ENCODE peak calls at places on chromosomes 11 and 22, in seven cellular contexts. One of them, this sample, is unnamed.

GRCh38 chr11:111538407-111539114 is 2.0 kb upstream of the LAYN start:
- DNase-seq in NCI-H187: no peak
- DNase-seq in thoracic aorta: no peak
- DNase-seq in epithelial cell of esophagus: peak
- DNase-seq in germinal center: no peak
- DNase-seq in GOT3: no peak
- DNase-seq in activated naive CD8-positive, alpha-beta T cell treated with anti-CD3 and anti-CD28 coated beads, Interleukin-2, amount 50 U/mL, for 24 hours: no peak
- DNase-seq in this sample: no peak

GRCh38 chr11:60844870-60845221 is 2.9 kb downstream of the CCDC86 start:
- DNase-seq in NCI-H187: no peak
- DNase-seq in thoracic aorta: no peak
- DNase-seq in epithelial cell of esophagus: peak
- DNase-seq in germinal center: no peak
- DNase-seq in GOT3: no peak
- DNase-seq in activated naive CD8-positive, alpha-beta T cell treated with anti-CD3 and anti-CD28 coated beads, Interleukin-2, amount 50 U/mL, for 24 hours: no peak
- DNase-seq in this sample: no peak

GRCh38 chr11:26442131-26442530 is 110.2 kb downstream of the ANO3 start:
- DNase-seq in NCI-H187: no peak
- DNase-seq in thoracic aorta: no peak
- DNase-seq in epithelial cell of esophagus: peak
- DNase-seq in germinal center: no peak
- DNase-seq in GOT3: no peak
- DNase-seq in activated naive CD8-positive, alpha-beta T cell treated with anti-CD3 and anti-CD28 coated beads, Interleukin-2, amount 50 U/mL, for 24 hours: no peak
- DNase-seq in this sample: no peak

GRCh38 chr11:33622231-33622630 is 78.4 kb downstream of the C11orf91 start:
- DNase-seq in NCI-H187: no peak
- DNase-seq in thoracic aorta: no peak
- DNase-seq in epithelial cell of esophagus: no peak
- DNase-seq in germinal center: no peak
- DNase-seq in GOT3: no peak
- DNase-seq in activated naive CD8-positive, alpha-beta T cell treated with anti-CD3 and anti-CD28 coated beads, Interleukin-2, amount 50 U/mL, for 24 hours: no peak
- DNase-seq in this sample: no peak

GRCh38 chr22:29093501-29093921 is 20.7 kb downstream of the KREMEN1 start:
- DNase-seq in NCI-H187: no peak
- DNase-seq in thoracic aorta: no peak
- DNase-seq in epithelial cell of esophagus: no peak
- DNase-seq in germinal center: no peak
- DNase-seq in GOT3: no peak
- DNase-seq in activated naive CD8-positive, alpha-beta T cell treated with anti-CD3 and anti-CD28 coated beads, Interleukin-2, amount 50 U/mL, for 24 hours: no peak
- DNase-seq in this sample: no peak

GRCh38 chr11:765025-765801 is 12.1 kb downstream of the GATD1 start:
- DNase-seq in NCI-H187: no peak
- DNase-seq in thoracic aorta: no peak
- DNase-seq in epithelial cell of esophagus: peak
- DNase-seq in germinal center: peak
- DNase-seq in GOT3: no peak
- DNase-seq in activated naive CD8-positive, alpha-beta T cell treated with anti-CD3 and anti-CD28 coated beads, Interleukin-2, amount 50 U/mL, for 24 hours: peak
- DNase-seq in this sample: peak

GRCh38 chr22:37051629-37052385 is at the start of gene KCTD17:
- DNase-seq in NCI-H187: no peak
- DNase-seq in thoracic aorta: no peak
- DNase-seq in epithelial cell of esophagus: peak
- DNase-seq in germinal center: peak
- DNase-seq in GOT3: no peak
- DNase-seq in activated naive CD8-positive, alpha-beta T cell treated with anti-CD3 and anti-CD28 coated beads, Interleukin-2, amount 50 U/mL, for 24 hours: peak
- DNase-seq in this sample: peak

GRCh38 chr11:45021692-45022130 is 71.0 kb upstream of the TP53I11 start:
- DNase-seq in NCI-H187: no peak
- DNase-seq in thoracic aorta: peak
- DNase-seq in epithelial cell of esophagus: no peak
- DNase-seq in germinal center: no peak
- DNase-seq in GOT3: peak
- DNase-seq in activated naive CD8-positive, alpha-beta T cell treated with anti-CD3 and anti-CD28 coated beads, Interleukin-2, amount 50 U/mL, for 24 hours: no peak
- DNase-seq in this sample: no peak

GRCh38 chr11:11076276-11076675 is 218.4 kb upstream of the ZBED5 start:
- DNase-seq in NCI-H187: no peak
- DNase-seq in thoracic aorta: no peak
- DNase-seq in epithelial cell of esophagus: no peak
- DNase-seq in germinal center: no peak
- DNase-seq in GOT3: no peak
- DNase-seq in activated naive CD8-positive, alpha-beta T cell treated with anti-CD3 and anti-CD28 coated beads, Interleukin-2, amount 50 U/mL, for 24 hours: no peak
- DNase-seq in this sample: no peak

GRCh38 chr11:70913715-70914231 is 338.6 kb downstream of the SHANK2 start:
- DNase-seq in NCI-H187: peak
- DNase-seq in thoracic aorta: no peak
- DNase-seq in epithelial cell of esophagus: no peak
- DNase-seq in germinal center: no peak
- DNase-seq in GOT3: no peak
- DNase-seq in activated naive CD8-positive, alpha-beta T cell treated with anti-CD3 and anti-CD28 coated beads, Interleukin-2, amount 50 U/mL, for 24 hours: no peak
- DNase-seq in this sample: no peak

GRCh38 chr22:33605201-33605600 is 315.1 kb downstream of the LARGE1 start:
- DNase-seq in NCI-H187: no peak
- DNase-seq in thoracic aorta: no peak
- DNase-seq in epithelial cell of esophagus: no peak
- DNase-seq in germinal center: no peak
- DNase-seq in GOT3: no peak
- DNase-seq in activated naive CD8-positive, alpha-beta T cell treated with anti-CD3 and anti-CD28 coated beads, Interleukin-2, amount 50 U/mL, for 24 hours: no peak
- DNase-seq in this sample: no peak

GRCh38 chr11:110472858-110473257 is 43.1 kb downstream of the FDX1 start:
- DNase-seq in NCI-H187: no peak
- DNase-seq in thoracic aorta: no peak
- DNase-seq in epithelial cell of esophagus: peak
- DNase-seq in germinal center: no peak
- DNase-seq in GOT3: no peak
- DNase-seq in activated naive CD8-positive, alpha-beta T cell treated with anti-CD3 and anti-CD28 coated beads, Interleukin-2, amount 50 U/mL, for 24 hours: no peak
- DNase-seq in this sample: no peak

GRCh38 chr11:1570896-1571759 is 943 bp downstream of the DUSP8 start:
- DNase-seq in NCI-H187: no peak
- DNase-seq in thoracic aorta: no peak
- DNase-seq in epithelial cell of esophagus: no peak
- DNase-seq in germinal center: no peak
- DNase-seq in GOT3: no peak
- DNase-seq in activated naive CD8-positive, alpha-beta T cell treated with anti-CD3 and anti-CD28 coated beads, Interleukin-2, amount 50 U/mL, for 24 hours: no peak
- DNase-seq in this sample: no peak

GRCh38 chr22:20996598-20997535 is 5.1 kb downstream of the THAP7 start:
- DNase-seq in NCI-H187: no peak
- DNase-seq in thoracic aorta: no peak
- DNase-seq in epithelial cell of esophagus: no peak
- DNase-seq in germinal center: no peak
- DNase-seq in GOT3: no peak
- DNase-seq in activated naive CD8-positive, alpha-beta T cell treated with anti-CD3 and anti-CD28 coated beads, Interleukin-2, amount 50 U/mL, for 24 hours: no peak
- DNase-seq in this sample: no peak

GRCh38 chr11:9104581-9104980 is 13.2 kb upstream of the SCUBE2 start:
- DNase-seq in NCI-H187: no peak
- DNase-seq in thoracic aorta: no peak
- DNase-seq in epithelial cell of esophagus: no peak
- DNase-seq in germinal center: no peak
- DNase-seq in GOT3: no peak
- DNase-seq in activated naive CD8-positive, alpha-beta T cell treated with anti-CD3 and anti-CD28 coated beads, Interleukin-2, amount 50 U/mL, for 24 hours: no peak
- DNase-seq in this sample: no peak

GRCh38 chr22:19098157-19098556 is 24.1 kb downstream of the DGCR2 start:
- DNase-seq in NCI-H187: no peak
- DNase-seq in thoracic aorta: no peak
- DNase-seq in epithelial cell of esophagus: no peak
- DNase-seq in germinal center: no peak
- DNase-seq in GOT3: no peak
- DNase-seq in activated naive CD8-positive, alpha-beta T cell treated with anti-CD3 and anti-CD28 coated beads, Interleukin-2, amount 50 U/mL, for 24 hours: no peak
- DNase-seq in this sample: peak

GRCh38 chr11:1231396-1232327 is 8.8 kb downstream of the MUC5B start:
- DNase-seq in NCI-H187: no peak
- DNase-seq in thoracic aorta: no peak
- DNase-seq in epithelial cell of esophagus: no peak
- DNase-seq in germinal center: no peak
- DNase-seq in GOT3: no peak
- DNase-seq in activated naive CD8-positive, alpha-beta T cell treated with anti-CD3 and anti-CD28 coated beads, Interleukin-2, amount 50 U/mL, for 24 hours: no peak
- DNase-seq in this sample: peak

GRCh38 chr11:11004069-11004468 is 146.2 kb upstream of the ZBED5 start:
- DNase-seq in NCI-H187: no peak
- DNase-seq in thoracic aorta: no peak
- DNase-seq in epithelial cell of esophagus: no peak
- DNase-seq in germinal center: no peak
- DNase-seq in GOT3: no peak
- DNase-seq in activated naive CD8-positive, alpha-beta T cell treated with anti-CD3 and anti-CD28 coated beads, Interleukin-2, amount 50 U/mL, for 24 hours: no peak
- DNase-seq in this sample: no peak

GRCh38 chr22:28299760-28300159 is 379.9 kb downstream of the TTC28 start:
- DNase-seq in NCI-H187: no peak
- DNase-seq in thoracic aorta: no peak
- DNase-seq in epithelial cell of esophagus: no peak
- DNase-seq in germinal center: no peak
- DNase-seq in GOT3: no peak
- DNase-seq in activated naive CD8-positive, alpha-beta T cell treated with anti-CD3 and anti-CD28 coated beads, Interleukin-2, amount 50 U/mL, for 24 hours: no peak
- DNase-seq in this sample: no peak

GRCh38 chr22:48490513-48491411 is 1336.9 kb downstream of the BRD1 start:
- DNase-seq in NCI-H187: no peak
- DNase-seq in thoracic aorta: no peak
- DNase-seq in epithelial cell of esophagus: no peak
- DNase-seq in germinal center: no peak
- DNase-seq in GOT3: no peak
- DNase-seq in activated naive CD8-positive, alpha-beta T cell treated with anti-CD3 and anti-CD28 coated beads, Interleukin-2, amount 50 U/mL, for 24 hours: no peak
- DNase-seq in this sample: no peak

GRCh38 chr11:114239632-114240224 is 56.5 kb upstream of the NNMT start:
- DNase-seq in NCI-H187: no peak
- DNase-seq in thoracic aorta: no peak
- DNase-seq in epithelial cell of esophagus: no peak
- DNase-seq in germinal center: no peak
- DNase-seq in GOT3: no peak
- DNase-seq in activated naive CD8-positive, alpha-beta T cell treated with anti-CD3 and anti-CD28 coated beads, Interleukin-2, amount 50 U/mL, for 24 hours: no peak
- DNase-seq in this sample: peak

GRCh38 chr22:47604563-47604962 is 842.1 kb downstream of the TBC1D22A start:
- DNase-seq in NCI-H187: no peak
- DNase-seq in thoracic aorta: no peak
- DNase-seq in epithelial cell of esophagus: no peak
- DNase-seq in germinal center: no peak
- DNase-seq in GOT3: no peak
- DNase-seq in activated naive CD8-positive, alpha-beta T cell treated with anti-CD3 and anti-CD28 coated beads, Interleukin-2, amount 50 U/mL, for 24 hours: no peak
- DNase-seq in this sample: no peak

GRCh38 chr11:124470516-124471231 is 25.2 kb upstream of the OR8B8 start:
- DNase-seq in NCI-H187: no peak
- DNase-seq in thoracic aorta: no peak
- DNase-seq in epithelial cell of esophagus: no peak
- DNase-seq in germinal center: no peak
- DNase-seq in GOT3: no peak
- DNase-seq in activated naive CD8-positive, alpha-beta T cell treated with anti-CD3 and anti-CD28 coated beads, Interleukin-2, amount 50 U/mL, for 24 hours: no peak
- DNase-seq in this sample: no peak

GRCh38 chr11:61536676-61537270 is 28.2 kb downstream of the LRRC10B start:
- DNase-seq in NCI-H187: no peak
- DNase-seq in thoracic aorta: no peak
- DNase-seq in epithelial cell of esophagus: no peak
- DNase-seq in germinal center: no peak
- DNase-seq in GOT3: no peak
- DNase-seq in activated naive CD8-positive, alpha-beta T cell treated with anti-CD3 and anti-CD28 coated beads, Interleukin-2, amount 50 U/mL, for 24 hours: no peak
- DNase-seq in this sample: no peak

GRCh38 chr22:49893025-49893424 is 25.2 kb downstream of the ALG12 start:
- DNase-seq in NCI-H187: no peak
- DNase-seq in thoracic aorta: no peak
- DNase-seq in epithelial cell of esophagus: no peak
- DNase-seq in germinal center: no peak
- DNase-seq in GOT3: no peak
- DNase-seq in activated naive CD8-positive, alpha-beta T cell treated with anti-CD3 and anti-CD28 coated beads, Interleukin-2, amount 50 U/mL, for 24 hours: no peak
- DNase-seq in this sample: no peak

GRCh38 chr11:5521540-5521939 is 5.0 kb upstream of the UBQLNL start:
- DNase-seq in NCI-H187: no peak
- DNase-seq in thoracic aorta: no peak
- DNase-seq in epithelial cell of esophagus: no peak
- DNase-seq in germinal center: no peak
- DNase-seq in GOT3: no peak
- DNase-seq in activated naive CD8-positive, alpha-beta T cell treated with anti-CD3 and anti-CD28 coated beads, Interleukin-2, amount 50 U/mL, for 24 hours: no peak
- DNase-seq in this sample: peak

This sample was measured in K562.